ENCODE peak calls at places on chromosome X, in six cellular contexts. R, Y, C, Q, D and B are unnamed samples.

GRCh38 chrX:19539665-19540064 is 24.4 kb upstream of the MAP3K15 start:
- DNase-seq in R (no peak), Y (no peak), C (no peak), Q (no peak), D (no peak), B (no peak)

GRCh38 chrX:3244955-3245354 is 101.5 kb downstream of the MXRA5 start:
- DNase-seq in R (no peak), Y (no peak), C (no peak), Q (no peak), D (no peak), B (no peak)

GRCh38 chrX:9871871-9872270 is 85.6 kb downstream of the SHROOM2 start:
- DNase-seq in R (no peak), Y (no peak), C (no peak), Q (no peak), D (no peak), B (no peak)

GRCh38 chrX:70044541-70045245 is 5.0 kb downstream of the AWAT2 start:
- DNase-seq in R (no peak), Y (no peak), C (no peak), Q (no peak), D (no peak), B (no peak)

GRCh38 chrX:13506574-13506973 is 62.8 kb upstream of the EGFL6 start:
- DNase-seq in R (peak), Y (peak), C (peak), Q (no peak), D (no peak), B (peak)

GRCh38 chrX:37976153-37976552 is 30.2 kb upstream of the SYTL5 start:
- DNase-seq in R (no peak), Y (no peak), C (no peak), Q (no peak), D (no peak), B (no peak)

GRCh38 chrX:153991013-153991580 is 18.5 kb downstream of the TMEM187 start:
- DNase-seq in R (no peak), Y (no peak), C (no peak), Q (no peak), D (no peak), B (no peak)

GRCh38 chrX:129566081-129566480 is 26.0 kb downstream of the OCRL start:
- DNase-seq in R (no peak), Y (no peak), C (no peak), Q (no peak), D (no peak), B (no peak)

GRCh38 chrX:2406891-2407518 is 93.8 kb downstream of the DHRSX start:
- DNase-seq in R (no peak), Y (no peak), C (no peak), Q (no peak), D (no peak), B (no peak)

GRCh38 chrX:47570794-47571193 is 9.8 kb downstream of the ARAF start:
- DNase-seq in R (no peak), Y (no peak), C (no peak), Q (no peak), D (no peak), B (no peak)

GRCh38 chrX:130857207-130857606 is 45.8 kb downstream of the ENOX2 start:
- DNase-seq in R (no peak), Y (peak), C (no peak), Q (no peak), D (no peak), B (no peak)

GRCh38 chrX:126719208-126719607 is 100.3 kb upstream of the PRR32 start:
- DNase-seq in R (no peak), Y (no peak), C (no peak), Q (no peak), D (no peak), B (no peak)

GRCh38 chrX:115561605-115562491 is 874 bp downstream of the PLS3 start:
- DNase-seq in R (peak), Y (no peak), C (no peak), Q (no peak), D (no peak), B (no peak)

DNA sequence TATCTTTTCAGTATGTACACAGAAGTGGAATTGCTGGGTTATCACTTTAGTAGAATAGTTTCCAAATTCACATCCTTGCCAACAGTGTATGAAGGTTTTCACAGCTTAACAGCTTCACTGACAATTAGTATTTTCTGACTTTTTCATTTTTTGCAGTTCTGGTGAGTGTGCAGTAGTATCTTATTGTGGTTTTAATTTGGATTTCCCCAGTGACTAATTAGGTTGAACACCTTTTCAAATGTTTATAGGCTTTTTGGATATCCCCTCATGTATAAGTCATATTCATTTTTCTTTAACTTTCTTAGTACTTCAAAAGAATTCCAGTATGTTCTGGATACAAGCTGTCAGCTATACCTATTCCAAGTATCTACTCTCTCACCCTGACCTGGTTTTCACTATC is 37.1 kb downstream of the BRCC3 start:
- DNase-seq in R (no peak), Y (no peak), C (no peak), Q (no peak), D (no peak), B (no peak)
- TF ChIP-seq POLR2AphosphoS5 in R (no peak), Y (no peak), C (no peak), Q (no peak), D (no peak), B (no peak)

DNA sequence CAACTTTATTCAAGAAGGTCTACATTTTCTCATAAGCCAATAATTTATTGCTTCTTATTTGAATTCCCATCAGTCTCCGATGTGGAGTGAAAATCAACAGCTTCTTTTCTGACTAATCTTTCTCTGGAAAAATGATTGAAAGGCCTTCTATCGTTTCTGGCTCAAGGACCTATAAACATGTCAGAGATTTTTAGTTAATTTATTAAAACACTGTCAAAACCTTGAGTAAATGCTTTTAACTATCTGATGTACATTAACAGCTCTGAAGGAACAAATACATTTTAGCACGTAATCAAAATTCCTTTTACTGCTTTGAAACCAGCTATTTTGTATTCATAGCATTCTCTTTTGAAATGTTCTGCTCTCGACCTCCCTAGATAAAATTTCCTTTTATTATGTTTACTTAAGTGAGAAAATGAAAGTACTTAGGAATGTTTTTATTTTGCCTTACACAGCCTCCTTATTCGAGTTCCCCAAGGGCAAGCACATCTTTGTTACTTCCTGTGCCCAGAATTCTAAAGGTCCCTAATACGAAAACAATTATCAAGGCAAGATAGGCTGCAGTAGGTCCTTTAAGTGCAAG is 3.2 kb upstream of the ZFX start:
- DNase-seq in R (no peak), Y (no peak), C (no peak), Q (no peak), D (no peak), B (no peak)
- TF ChIP-seq TAF1 in R (no peak), Y (no peak), C (no peak), Q (no peak), D (no peak), B (no peak)

GRCh38 chrX:68827848-68828562 is 816 bp upstream of the EFNB1 start:
- DNase-seq in R (peak), Y (no peak), C (peak), Q (peak), D (no peak), B (peak)

GRCh38 chrX:68830486-68831404 is 1.9 kb downstream of the EFNB1 start:
- DNase-seq in R (no peak), Y (no peak), C (no peak), Q (no peak), D (no peak), B (peak)

GRCh38 chrX:68831405-68832100 is 2.7 kb downstream of the EFNB1 start:
- DNase-seq in R (no peak), Y (no peak), C (no peak), Q (no peak), D (no peak), B (no peak)

GRCh38 chrX:68828740-68829593 is at the start of gene EFNB1:
- DNase-seq in R (peak), Y (peak), C (peak), Q (peak), D (peak), B (peak)

DNA sequence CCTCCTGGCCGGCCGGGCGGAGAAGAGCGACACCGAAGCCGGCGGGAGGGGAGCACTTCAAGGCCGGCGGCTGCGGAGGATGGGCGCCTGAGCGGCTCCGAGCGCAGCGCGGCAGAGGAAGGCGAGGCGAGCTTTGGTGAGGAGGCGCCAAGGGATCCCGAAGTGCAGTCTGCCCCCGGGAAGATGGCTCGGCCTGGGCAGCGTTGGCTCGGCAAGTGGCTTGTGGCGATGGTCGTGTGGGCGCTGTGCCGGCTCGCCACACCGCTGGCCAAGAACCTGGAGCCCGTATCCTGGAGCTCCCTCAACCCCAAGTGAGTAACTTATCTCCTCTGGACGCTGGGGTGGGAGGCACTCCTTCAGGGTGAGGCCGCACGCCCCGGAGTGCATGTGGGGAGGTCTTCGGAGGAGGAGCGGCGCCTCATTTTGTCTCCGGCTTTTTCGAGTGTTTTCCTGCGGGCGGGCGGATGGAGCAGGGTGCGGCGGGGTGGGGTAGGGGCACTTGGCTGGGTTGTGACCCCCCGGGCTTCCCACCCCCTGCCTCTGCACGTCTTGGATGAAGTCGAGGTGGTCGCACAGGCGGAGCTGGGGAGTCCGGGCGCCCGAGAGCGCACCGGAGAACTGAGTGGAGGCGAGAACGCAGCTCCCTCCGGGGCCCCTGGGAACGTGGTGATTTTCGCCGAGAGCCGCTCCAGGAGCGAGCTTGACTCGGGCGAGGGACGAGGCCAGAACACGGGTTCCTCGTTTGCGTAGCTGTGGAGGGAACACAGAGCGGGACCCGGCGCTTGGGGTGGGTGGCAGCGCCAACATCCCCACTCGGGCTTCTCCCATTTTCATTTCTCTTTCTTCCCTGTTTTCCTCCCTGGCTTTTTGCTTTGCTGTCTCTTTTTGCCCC is 1.0 kb downstream of the EFNB1 start:
- DNase-seq in R (no peak), Y (no peak), C (no peak), Q (no peak), D (no peak), B (peak)
- TF ChIP-seq POLR2A in R (no peak), Y (no peak), C (no peak), Q (no peak), D (no peak), B (no peak)

GRCh38 chrX:26409636-26410035 is 193.7 kb downstream of the MAGEB5 start:
- DNase-seq in R (no peak), Y (no peak), C (no peak), Q (no peak), D (no peak), B (no peak)

GRCh38 chrX:26414534-26414933 is 198.6 kb downstream of the MAGEB5 start:
- DNase-seq in R (no peak), Y (no peak), C (no peak), Q (no peak), D (no peak), B (no peak)

GRCh38 chrX:26411045-26411444 is 195.1 kb downstream of the MAGEB5 start:
- DNase-seq in R (no peak), Y (no peak), C (no peak), Q (no peak), D (no peak), B (no peak)
- TF ChIP-seq POLR2AphosphoS5 in R (no peak), Y (no peak), C (no peak), Q (no peak), D (no peak), B (no peak)

GRCh38 chrX:7889680-7890079 is 37.5 kb downstream of the PNPLA4 start:
- DNase-seq in R (no peak), Y (no peak), C (no peak), Q (no peak), D (no peak), B (no peak)
- TF ChIP-seq TAF1 in R (no peak), Y (no peak), C (no peak), Q (no peak), D (no peak), B (no peak)

DNA sequence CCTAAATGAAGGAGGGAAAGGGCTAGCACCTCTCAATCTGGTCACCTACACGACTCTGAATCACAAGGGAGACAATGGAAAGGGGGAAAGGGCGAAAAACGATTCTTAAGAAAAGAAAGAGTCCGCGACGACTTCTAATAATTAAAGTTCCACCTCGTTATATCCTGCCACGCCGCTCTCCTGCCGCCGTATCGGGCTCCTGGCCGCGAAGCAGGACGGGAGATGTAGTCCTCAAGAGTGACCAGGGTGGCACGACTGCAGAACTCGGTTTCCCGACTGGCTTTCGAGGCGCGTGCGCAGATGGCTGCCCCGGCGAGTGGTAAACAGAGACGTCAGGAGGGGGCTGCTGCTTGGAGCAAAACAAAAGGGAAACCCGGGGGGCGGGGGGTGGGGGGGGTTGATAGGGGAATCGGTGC is at the start of gene FOXO4:
- DNase-seq in R (peak), Y (peak), C (peak), Q (peak), D (no peak), B (peak)
- TF ChIP-seq POLR2A in R (no peak), Y (no peak), C (peak), Q (no peak), D (peak), B (no peak)